ENCODE peak calls at places on chromosomes 13 and 19, in four cellular contexts. H is CD8-positive, alpha-beta T cell; F is thoracic aorta; G is spleen. E is an unnamed sample.
A peak's percentile ranks its signal among the peaks of the same experiment; 100 is the strongest.

GRCh38 chr19:1269478-1270167 is 491 bp downstream of the CIRBP start:
- DNase-seq in H (peak; percentile 77), F (peak; percentile 87), G (peak; percentile 95), E (peak; percentile 94)

GRCh38 chr19:41699231-41699967 is 9.0 kb upstream of the CEACAM5 start:
- DNase-seq in G (peak; percentile 51), F (no peak), H (no peak), E (no peak)

GRCh38 chr13:73273737-73274136 is 214.9 kb downstream of the KLF5 start:
- DNase-seq in F (no peak), G (no peak), H (no peak), E (no peak)

GRCh38 chr13:46908511-46908910 is 11.7 kb upstream of the HTR2A start:
- DNase-seq in H (no peak), G (no peak), F (no peak), E (no peak)

GRCh38 chr13:23160241-23161175 is 20.3 kb upstream of the SGCG start:
- DNase-seq in G (no peak), F (no peak), H (no peak), E (no peak)

GRCh38 chr19:47507031-47507430 is 7.8 kb downstream of the NAPA start:
- DNase-seq in G (no peak), H (no peak), F (no peak), E (no peak)

GRCh38 chr13:113850722-113851479 is 13.0 kb downstream of the GAS6 start:
- DNase-seq in F (no peak), H (no peak), G (no peak), E (no peak)

GRCh38 chr19:23403581-23404324 is 8.5 kb upstream of the ZNF91 start:
- DNase-seq in F (no peak), G (no peak), H (no peak), E (no peak)

GRCh38 chr19:45294291-45295029 is 28.2 kb downstream of the CKM start:
- DNase-seq in F (no peak), H (no peak), G (no peak), E (no peak)

GRCh38 chr19:17323973-17324327 is 10.7 kb downstream of the ANO8 start:
- DNase-seq in H (no peak), G (no peak), F (no peak), E (no peak)

GRCh38 chr19:36775768-36776167 is 3.2 kb upstream of the ZNF850 start:
- DNase-seq in F (no peak), G (no peak), H (no peak), E (no peak)

GRCh38 chr19:13579388-13580060 is 73.2 kb upstream of the CACNA1A start:
- DNase-seq in F (no peak), G (no peak), H (no peak), E (no peak)

GRCh38 chr13:36666482-36667264 is 7.1 kb upstream of the SERTM1 start:
- DNase-seq in F (no peak), G (no peak), H (no peak), E (no peak)

GRCh38 chr19:30570194-30570593 is 198.0 kb downstream of the ZNF536 start:
- DNase-seq in F (no peak), H (no peak), G (no peak), E (no peak)

GRCh38 chr19:47758433-47758784 is 13.1 kb downstream of the NOP53 start:
- DNase-seq in F (no peak), H (no peak), G (no peak), E (no peak)

GRCh38 chr13:78978381-78978998 is 319.5 kb upstream of the OBI1 start:
- DNase-seq in G (no peak), F (no peak), H (no peak), E (no peak)

GRCh38 chr13:21142766-21143165 is 33.6 kb downstream of the SKA3 start:
- DNase-seq in H (no peak), G (no peak), F (no peak), E (no peak)
- H3K4me3 ChIP-seq in H (no peak overlapping the region), G (no peak overlapping the region), F (no peak overlapping the region), E (no peak overlapping the region)

DNA sequence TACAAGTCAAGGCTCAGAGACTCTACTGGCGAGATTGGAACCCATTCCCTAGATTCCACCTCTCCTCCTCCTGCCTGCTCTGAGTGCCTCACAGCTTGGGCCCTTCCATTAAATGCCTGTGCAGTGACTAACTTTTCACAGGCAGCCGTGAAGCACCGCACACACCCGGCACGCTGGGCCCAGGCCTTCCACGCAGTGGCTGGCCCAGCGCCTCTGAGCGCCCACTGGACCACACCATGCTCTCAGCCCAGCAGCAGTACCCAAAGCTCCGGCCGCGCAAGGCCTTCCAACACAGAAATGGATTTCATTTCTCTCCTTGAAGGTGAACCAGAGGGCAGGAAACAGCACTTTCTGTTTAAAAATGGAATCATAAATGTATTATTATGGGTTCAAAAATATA is 26.0 kb downstream of the RAB20 start:
- DNase-seq in F (no peak), H (no peak), G (peak; percentile 71), E (no peak)
- H3K27ac ChIP-seq in F (peak overlapping the region; percentile 46), H (no peak overlapping the region), G (peak overlapping the region; percentile 82), E (peak overlapping the region; percentile 51)

GRCh38 chr13:28820099-28821051 is at the start of gene MTUS2:
- DNase-seq in F (no peak), H (no peak), G (no peak), E (peak; percentile 62)
- TF ChIP-seq CTCF in F (no peak), H (no peak), G (no peak), E (no peak)

GRCh38 chr13:97234236-97234635 is 12.1 kb downstream of the MBNL2 start:
- DNase-seq in F (no peak), G (no peak), H (no peak), E (no peak)

GRCh38 chr13:97233499-97233898 is 11.4 kb downstream of the MBNL2 start:
- DNase-seq in G (no peak), H (no peak), F (no peak), E (no peak)

GRCh38 chr13:97237388-97237787 is 15.3 kb downstream of the MBNL2 start:
- DNase-seq in F (no peak), H (no peak), G (no peak), E (no peak)

GRCh38 chr13:97234742-97235141 is 12.6 kb downstream of the MBNL2 start:
- DNase-seq in G (no peak), F (no peak), H (no peak), E (no peak)

DNA sequence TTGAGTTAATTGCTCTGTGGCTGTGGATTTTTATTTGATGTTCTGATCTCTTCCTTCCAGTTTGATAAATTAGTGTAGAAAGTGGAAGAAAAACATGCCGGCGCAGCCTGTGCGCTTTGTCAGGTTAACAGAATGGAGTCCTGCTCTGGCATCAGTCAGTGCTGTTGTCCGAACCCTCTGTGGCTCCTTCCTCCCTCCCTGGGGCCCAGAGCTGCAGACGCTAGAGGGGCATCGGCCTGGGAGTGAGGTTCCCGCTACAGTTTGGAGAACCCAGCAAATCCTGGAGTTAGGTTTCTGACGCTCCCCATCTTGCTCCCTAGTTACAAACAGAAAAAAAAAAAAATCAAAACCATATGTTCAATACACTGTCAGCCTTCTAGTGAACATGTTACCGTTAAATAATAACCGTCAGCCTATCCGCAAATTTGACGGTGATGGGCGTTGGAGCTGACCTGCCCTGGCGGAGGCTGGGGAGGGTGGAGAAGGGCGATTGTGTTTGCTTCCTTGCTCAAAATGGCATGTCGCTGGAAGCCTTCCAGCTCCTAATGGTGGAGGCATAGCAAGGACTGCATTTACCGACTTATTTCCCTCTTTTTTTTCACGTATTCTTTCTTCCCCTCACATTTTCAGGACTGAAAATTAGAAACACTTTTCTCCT is 13.5 kb downstream of the MBNL2 start:
- DNase-seq in F (no peak), G (no peak), H (no peak), E (no peak)
- H3K4me3 ChIP-seq in F (peak overlapping the region; percentile 29), G (no peak overlapping the region), H (no peak overlapping the region), E (no peak overlapping the region)

DNA sequence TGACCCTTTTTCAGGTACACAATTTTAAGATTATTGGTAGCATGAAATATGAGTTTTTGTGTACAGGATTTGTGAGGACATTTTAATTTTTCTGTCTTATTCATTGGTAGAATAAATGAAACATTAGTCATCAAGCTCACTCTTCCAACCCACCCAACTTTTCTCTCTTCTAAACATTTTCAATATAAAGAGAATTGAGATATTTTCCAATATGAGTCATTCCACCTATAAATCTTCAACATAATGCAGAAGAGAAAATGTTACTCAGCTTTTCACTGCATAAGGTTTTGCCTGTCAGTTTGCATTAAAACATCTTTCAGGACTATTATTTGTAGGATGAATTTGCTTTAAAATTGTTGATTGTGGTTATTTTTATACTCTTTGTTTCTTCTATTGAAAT is 330.7 kb downstream of the PCDH20 start:
- DNase-seq in F (no peak), G (no peak), H (no peak), E (no peak)
- H3K27ac ChIP-seq in F (no peak overlapping the region), G (no peak overlapping the region), H (no peak overlapping the region), E (no peak overlapping the region)

DNA sequence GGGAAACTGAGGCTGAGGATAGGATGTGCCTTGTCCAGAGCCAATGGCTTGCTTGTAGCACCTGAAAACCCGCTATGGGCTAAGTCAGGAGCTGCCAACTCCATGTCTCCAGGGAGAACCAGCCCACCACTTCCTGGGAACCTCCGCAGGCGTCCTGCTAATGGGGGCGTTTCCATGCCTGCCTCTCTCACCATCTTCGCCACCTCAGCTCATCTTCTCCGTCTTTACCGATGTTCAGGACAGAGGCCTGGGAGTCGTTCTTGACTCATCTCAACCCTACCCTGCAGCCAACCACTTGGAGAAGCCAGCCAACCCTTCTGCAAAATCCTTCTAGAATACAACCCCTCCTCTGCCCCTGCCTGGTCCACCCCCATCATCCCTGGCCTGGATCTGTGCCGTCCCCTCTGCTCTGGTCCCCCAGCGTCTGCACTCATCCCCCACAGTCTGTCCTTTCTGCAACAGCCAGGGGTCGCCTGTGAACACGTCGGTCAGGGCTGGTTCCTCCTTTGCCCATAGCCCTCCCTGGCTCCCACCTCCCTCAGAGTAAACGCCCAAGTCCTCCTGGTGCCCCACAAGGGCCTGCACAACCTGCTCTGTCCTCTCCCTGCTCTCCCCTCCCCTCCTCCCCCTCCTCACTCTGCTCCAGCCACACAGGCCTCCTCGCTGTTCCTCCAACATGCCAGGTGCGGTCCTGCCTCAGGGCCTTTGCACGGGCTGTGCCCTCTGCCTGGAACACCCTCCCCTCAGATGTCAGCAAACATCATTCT is 31.0 kb downstream of the PTPRS start:
- DNase-seq in H (no peak), F (no peak), G (no peak), E (no peak)
- TF ChIP-seq CTCF in H (no peak), F (no peak), G (no peak), E (no peak)

GRCh38 chr19:18765224-18765623 is 25.9 kb downstream of the COMP start:
- DNase-seq in F (no peak), H (no peak), G (no peak), E (no peak)

GRCh38 chr19:18761531-18762110 is 29.5 kb downstream of the COMP start:
- DNase-seq in G (no peak), F (no peak), H (no peak), E (no peak)

GRCh38 chr19:18762125-18763023 is 28.7 kb downstream of the COMP start:
- DNase-seq in G (no peak), F (no peak), H (no peak), E (peak; percentile 94)

GRCh38 chr19:18764591-18765051 is 26.5 kb downstream of the COMP start:
- DNase-seq in F (no peak), H (no peak), G (no peak), E (no peak)

GRCh38 chr19:18763674-18764590 is 27.2 kb downstream of the COMP start:
- DNase-seq in F (no peak), H (no peak), G (no peak), E (peak; percentile 81)
- H3K4me3 ChIP-seq in F (no peak overlapping the region), H (no peak overlapping the region), G (no peak overlapping the region), E (no peak overlapping the region)

E was measured in upper lobe of right lung.